ENCODE peak calls at places on chromosomes 4 and X, in nine cellular contexts. D is iris pigment epithelial cell; E is CD4-positive, alpha-beta T cell; W is 8988T; H is RPMI8226; Y is choroid plexus epithelial cell; L is WTC11; X is body of pancreas; C is kidney tubule cell. T is an unnamed sample.

GRCh38 chr4:87977521-87978278 is 2.2 kb downstream of the SPP1 start:
- DNase-seq in X (no peak), D (no peak), E (no peak), C (no peak), H (no peak), L (no peak), Y (no peak), W (no peak), T (no peak)

GRCh38 chrX:51834076-51834475 is 59.3 kb upstream of the MAGED1 start:
- DNase-seq in C (no peak), H (no peak), W (no peak), X (no peak), E (no peak), D (no peak), Y (no peak), L (no peak), T (no peak)

GRCh38 chr4:70138751-70139150 is 15.3 kb upstream of the PRR27 start:
- DNase-seq in E (no peak), L (no peak), Y (no peak), W (no peak), H (no peak), X (no peak), C (no peak), D (no peak), T (no peak)

GRCh38 chr4:15778742-15779231 is 659 bp downstream of the CD38 start:
- DNase-seq in C (peak; percentile 3), X (peak; percentile 27), H (peak; percentile 89), D (peak; percentile 33), Y (peak; percentile 45), W (peak; percentile 33), E (peak; percentile 20), L (peak; percentile 16), T (no peak)

GRCh38 chr4:122576261-122577188 is 44.3 kb downstream of the IL21 start:
- DNase-seq in C (peak; percentile 61), D (peak; percentile 56), Y (peak; percentile 78), E (no peak), L (no peak), W (no peak), H (peak; percentile 12), X (no peak), T (no peak)

GRCh38 chr4:38663801-38664703 is at the start of gene KLF3:
- DNase-seq in Y (peak; percentile 91), C (peak; percentile 95), H (peak; percentile 88), D (peak; percentile 90), L (peak; percentile 69), X (peak; percentile 95), E (peak; percentile 93), W (peak; percentile 95), T (peak; percentile 89)

GRCh38 chrX:73932522-73932921 is 369.5 kb downstream of the CHIC1 start:
- DNase-seq in H (no peak), Y (no peak), D (no peak), L (no peak), C (no peak), W (no peak), X (no peak), E (no peak), T (no peak)

GRCh38 chrX:129992181-129992580 is 9.7 kb downstream of the BCORL1 start:
- DNase-seq in L (no peak), X (no peak), Y (no peak), C (no peak), H (no peak), W (no peak), E (no peak), D (no peak), T (no peak)

GRCh38 chr4:25938251-25939186 is 24.5 kb downstream of the SMIM20 start:
- DNase-seq in Y (peak; percentile 36), C (peak; percentile 83), H (no peak), D (peak; percentile 64), X (no peak), L (no peak), W (no peak), E (no peak), T (no peak)

GRCh38 chr4:8506373-8507250 is 66.0 kb downstream of the TRMT44 start:
- DNase-seq in D (peak; percentile 42), X (peak; percentile 53), W (no peak), H (no peak), E (no peak), C (no peak), Y (peak; percentile 90), L (peak; percentile 49), T (no peak)

GRCh38 chr4:148192526-148192925 is 249.7 kb downstream of the NR3C2 start:
- DNase-seq in H (no peak), D (no peak), X (no peak), L (no peak), E (no peak), W (no peak), Y (no peak), C (peak; percentile 22), T (no peak)

T was measured in T-helper 22 cell.